ENCODE peak calls at places on chromosomes 6 and 20, in seven cellular contexts. C, T, H, X, V, S and B are unnamed samples.

GRCh38 chr6:126824226-126824625 is 294.2 kb upstream of the RSPO3 start:
- DNase-seq in C (no peak), T (no peak), H (no peak), X (no peak), V (no peak), S (no peak), B (no peak)

GRCh38 chr6:33192671-33193602 is 670 bp upstream of the COL11A2 start:
- DNase-seq in C (no peak), T (peak), H (peak), X (peak), V (no peak), S (no peak), B (peak)

GRCh38 chr20:46293084-46293483 is 15.2 kb downstream of the CDH22 start:
- DNase-seq in C (no peak), T (no peak), H (no peak), X (no peak), V (peak), S (peak), B (no peak)

GRCh38 chr6:108762394-108762793 is 85.8 kb upstream of the ARMC2 start:
- DNase-seq in C (no peak), T (no peak), H (no peak), X (no peak), V (no peak), S (no peak), B (no peak)

GRCh38 chr6:35441642-35442041 is 10.5 kb upstream of the FANCE start:
- DNase-seq in C (no peak), T (no peak), H (no peak), X (no peak), V (no peak), S (no peak), B (no peak)

GRCh38 chr6:31771992-31772358 is 5.2 kb downstream of the VWA7 start:
- DNase-seq in C (no peak), T (no peak), H (no peak), X (no peak), V (no peak), S (peak), B (no peak)

GRCh38 chr6:138334963-138335362 is 42.7 kb upstream of the SMIM28 start:
- DNase-seq in C (no peak), T (no peak), H (no peak), X (no peak), V (no peak), S (no peak), B (no peak)

GRCh38 chr6:2855061-2855519 is 13.4 kb upstream of the SERPINB1 start:
- DNase-seq in C (no peak), T (no peak), H (no peak), X (no peak), V (no peak), S (no peak), B (no peak)

GRCh38 chr6:44078795-44079671 is 48.2 kb downstream of the MRPL14 start:
- DNase-seq in C (no peak), T (peak), H (peak), X (peak), V (peak), S (no peak), B (peak)

GRCh38 chr6:146785001-146785585 is 186.3 kb downstream of the ADGB start:
- DNase-seq in C (no peak), T (no peak), H (peak), X (no peak), V (peak), S (peak), B (no peak)

GRCh38 chr6:133715270-133715669 is 173.6 kb upstream of the TCF21 start:
- DNase-seq in C (no peak), T (no peak), H (no peak), X (no peak), V (no peak), S (no peak), B (no peak)

GRCh38 chr20:16666272-16666671 is 63.6 kb upstream of the SNRPB2 start:
- DNase-seq in C (no peak), T (no peak), H (no peak), X (no peak), V (peak), S (no peak), B (no peak)

GRCh38 chr6:110538416-110539060 is 62.1 kb upstream of the SLC22A16 start:
- DNase-seq in C (no peak), T (no peak), H (no peak), X (no peak), V (no peak), S (no peak), B (no peak)

GRCh38 chr6:16729183-16729696 is 32.0 kb downstream of the ATXN1 start:
- DNase-seq in C (no peak), T (no peak), H (no peak), X (no peak), V (peak), S (no peak), B (no peak)

GRCh38 chr20:44576297-44576696 is 6.1 kb upstream of the PKIG start:
- DNase-seq in C (no peak), T (no peak), H (peak), X (no peak), V (peak), S (peak), B (no peak)

GRCh38 chr6:14172575-14172974 is 55.0 kb downstream of the CD83 start:
- DNase-seq in C (no peak), T (no peak), H (no peak), X (no peak), V (no peak), S (no peak), B (no peak)

GRCh38 chr6:56101141-56101553 is 146.2 kb downstream of the COL21A1 start:
- DNase-seq in C (no peak), T (no peak), H (peak), X (no peak), V (peak), S (peak), B (no peak)

GRCh38 chr6:36126121-36126520 is 4.2 kb upstream of the MAPK13 start:
- DNase-seq in C (no peak), T (no peak), H (no peak), X (no peak), V (no peak), S (no peak), B (no peak)

GRCh38 chr6:12614468-12614867 is 102.1 kb upstream of the PHACTR1 start:
- DNase-seq in C (no peak), T (no peak), H (no peak), X (no peak), V (no peak), S (no peak), B (no peak)

GRCh38 chr20:61759286-61760065 is 306.2 kb downstream of the TAF4 start:
- DNase-seq in C (peak), T (no peak), H (no peak), X (no peak), V (no peak), S (no peak), B (no peak)

GRCh38 chr6:13913226-13914001 is 11.3 kb upstream of the RNF182 start:
- DNase-seq in C (no peak), T (no peak), H (no peak), X (no peak), V (no peak), S (no peak), B (no peak)

GRCh38 chr20:35653893-35654292 is 10.8 kb downstream of the CPNE1 start:
- DNase-seq in C (no peak), T (no peak), H (no peak), X (no peak), V (no peak), S (no peak), B (no peak)

GRCh38 chr20:50844430-50845100 is 49.7 kb downstream of the BCAS4 start:
- DNase-seq in C (no peak), T (no peak), H (peak), X (no peak), V (peak), S (no peak), B (peak)

GRCh38 chr20:50234288-50234687 is 43.7 kb downstream of the CEBPB start:
- DNase-seq in C (no peak), T (no peak), H (no peak), X (no peak), V (no peak), S (no peak), B (no peak)

GRCh38 chr6:15653581-15653980 is 9.2 kb downstream of the DTNBP1 start:
- DNase-seq in C (no peak), T (no peak), H (no peak), X (no peak), V (no peak), S (no peak), B (no peak)

GRCh38 chr6:6557504-6557839 is 31.0 kb upstream of the LY86 start:
- DNase-seq in C (no peak), T (no peak), H (no peak), X (no peak), V (no peak), S (no peak), B (no peak)

GRCh38 chr20:18056174-18057105 is 1.3 kb downstream of the OVOL2 start:
- DNase-seq in C (peak), T (peak), H (peak), X (peak), V (peak), S (no peak), B (peak)

GRCh38 chr6:12254228-12254627 is 35.9 kb upstream of the EDN1 start:
- DNase-seq in C (no peak), T (no peak), H (no peak), X (no peak), V (no peak), S (no peak), B (no peak)

GRCh38 chr6:130975325-130975724 is 87.7 kb downstream of the EPB41L2 start:
- DNase-seq in C (no peak), T (no peak), H (no peak), X (no peak), V (no peak), S (no peak), B (no peak)

GRCh38 chr6:128655978-128656498 is 135.6 kb upstream of the PTPRK start:
- DNase-seq in C (no peak), T (no peak), H (peak), X (no peak), V (peak), S (peak), B (no peak)

GRCh38 chr6:1400126-1400850 is 10.9 kb downstream of the FOXF2 start:
- DNase-seq in C (no peak), T (no peak), H (no peak), X (no peak), V (no peak), S (no peak), B (no peak)

DNA sequence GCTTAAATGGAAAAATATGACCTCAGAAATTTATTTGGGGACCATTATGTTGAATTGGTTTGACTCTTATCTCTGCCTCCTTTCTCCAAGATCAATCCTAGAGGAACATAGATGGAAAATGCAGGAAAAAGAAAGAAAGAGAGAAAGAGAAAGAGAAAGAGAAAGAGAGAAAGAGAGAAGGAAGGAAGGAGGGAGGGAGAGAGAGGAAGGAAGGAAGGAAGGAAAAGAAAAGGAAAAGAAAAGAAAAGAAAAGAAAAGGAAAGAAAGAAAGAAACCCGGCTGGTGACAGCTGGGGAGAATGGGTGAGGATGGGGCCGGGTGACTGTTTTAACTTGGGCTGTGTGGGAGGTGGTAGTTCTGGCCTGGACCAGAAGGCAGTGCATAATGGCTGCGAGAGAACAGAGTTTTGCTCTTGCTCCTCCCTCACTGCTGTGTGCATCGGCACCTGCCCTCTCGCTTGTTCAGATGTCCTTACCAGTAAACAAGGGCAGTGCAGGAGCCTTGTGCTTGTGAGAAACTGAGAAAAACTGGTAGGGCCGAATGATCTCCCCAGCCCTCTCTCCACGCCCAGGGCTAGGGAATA is 24.7 kb downstream of the GLO1 start:
- DNase-seq in C (no peak), T (peak), H (no peak), X (no peak), V (no peak), S (no peak), B (no peak)
- TF ChIP-seq CTCF in C (no peak), T (no peak), H (no peak), X (no peak), V (no peak), S (no peak), B (no peak)

DNA sequence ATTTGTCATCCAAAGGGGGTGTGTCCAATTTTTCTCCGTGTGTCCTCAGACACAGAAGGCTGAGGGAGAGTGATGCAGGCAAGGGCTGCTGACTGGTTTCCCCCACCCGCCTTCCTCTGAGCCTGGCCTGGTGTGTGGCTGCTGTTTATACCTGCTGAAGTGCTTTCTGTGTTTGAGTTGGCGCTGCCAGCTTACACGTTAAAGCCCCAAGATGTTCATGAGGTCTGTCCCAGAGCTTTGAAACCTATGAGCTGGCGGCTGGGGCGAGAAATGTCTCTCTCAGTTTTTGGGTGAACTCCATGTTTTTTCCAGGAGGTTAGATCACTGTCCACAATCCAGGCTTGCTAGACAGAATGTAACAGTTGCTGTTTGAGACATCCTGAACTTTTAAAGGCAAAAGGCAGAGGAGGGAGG is 69.0 kb upstream of the CCN2 start:
- DNase-seq in C (peak), T (no peak), H (no peak), X (no peak), V (no peak), S (no peak), B (no peak)
- TF ChIP-seq CTCF in C (no peak), T (no peak), H (no peak), X (no peak), V (no peak), S (no peak), B (no peak)

GRCh38 chr6:86856937-86857563 is 80.3 kb upstream of the HTR1E start:
- DNase-seq in C (no peak), T (peak), H (peak), X (peak), V (peak), S (peak), B (no peak)
- TF ChIP-seq CTCF in C (peak), T (peak), H (peak), X (peak), V (peak), S (peak), B (peak)

GRCh38 chr20:64225166-64225595 is 30.4 kb upstream of the PCMTD2 start:
- DNase-seq in C (no peak), T (no peak), H (no peak), X (no peak), V (no peak), S (no peak), B (no peak)
- TF ChIP-seq CTCF in C (no peak), T (no peak), H (no peak), X (no peak), V (no peak), S (no peak), B (no peak)

GRCh38 chr6:63307581-63308246 is 12.1 kb downstream of the LGSN start:
- DNase-seq in C (no peak), T (no peak), H (peak), X (no peak), V (peak), S (peak), B (no peak)
- TF ChIP-seq CTCF in C (no peak), T (peak), H (peak), X (no peak), V (peak), S (peak), B (no peak)

DNA sequence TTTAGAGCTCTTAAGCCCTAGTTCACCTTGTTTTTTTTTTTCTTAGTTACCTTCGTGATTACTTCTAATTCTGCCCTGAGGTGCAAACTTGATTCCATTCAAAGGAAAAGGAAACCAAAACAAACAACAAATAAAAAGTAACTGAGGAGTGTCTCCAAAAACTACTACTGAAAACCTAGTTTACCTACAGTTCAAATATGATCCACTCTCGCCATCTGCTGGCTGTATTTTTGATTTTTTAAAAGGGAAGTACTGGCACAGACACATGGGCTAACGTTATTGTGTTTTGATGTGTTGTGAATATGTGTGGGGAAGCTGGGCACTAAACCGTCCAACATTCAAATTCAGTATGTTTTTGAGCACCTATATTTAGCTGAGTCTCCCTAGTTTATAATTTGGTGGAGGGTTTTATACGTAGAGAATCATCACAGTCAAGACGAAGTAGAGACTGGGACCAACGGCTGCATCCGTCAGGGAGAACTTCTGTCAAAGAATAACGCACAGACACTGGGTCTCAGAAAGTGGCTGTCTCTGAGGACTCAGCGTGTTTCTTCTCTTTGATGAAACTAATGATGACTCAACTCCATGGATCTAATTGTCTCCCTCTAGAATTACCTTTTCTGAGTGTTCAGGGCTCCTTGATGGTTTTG is 373.5 kb upstream of the BTBD3 start:
- DNase-seq in C (no peak), T (peak), H (peak), X (no peak), V (peak), S (peak), B (no peak)
- TF ChIP-seq CTCF in C (peak), T (peak), H (no peak), X (peak), V (peak), S (peak), B (no peak)

GRCh38 chr20:22815584-22815983 is 219.5 kb upstream of the SSTR4 start:
- DNase-seq in C (no peak), T (no peak), H (no peak), X (peak), V (no peak), S (no peak), B (no peak)
- TF ChIP-seq CTCF in C (peak), T (no peak), H (no peak), X (no peak), V (no peak), S (no peak), B (no peak)

GRCh38 chr6:166156942-166157341 is 10.7 kb downstream of the TBXT start:
- DNase-seq in C (no peak), T (no peak), H (no peak), X (no peak), V (peak), S (no peak), B (no peak)
- TF ChIP-seq CTCF in C (peak), T (no peak), H (no peak), X (peak), V (peak), S (no peak), B (no peak)

GRCh38 chr6:169248521-169248971 is 5.1 kb downstream of the THBS2 start:
- DNase-seq in C (no peak), T (no peak), H (no peak), X (no peak), V (no peak), S (no peak), B (no peak)

GRCh38 chr6:169251371-169251802 is 2.3 kb downstream of the THBS2 start:
- DNase-seq in C (no peak), T (no peak), H (no peak), X (no peak), V (no peak), S (no peak), B (no peak)

GRCh38 chr6:169249057-169249456 is 4.6 kb downstream of the THBS2 start:
- DNase-seq in C (no peak), T (no peak), H (no peak), X (no peak), V (no peak), S (no peak), B (no peak)

GRCh38 chr6:169251822-169252804 is 1.5 kb downstream of the THBS2 start:
- DNase-seq in C (peak), T (no peak), H (no peak), X (no peak), V (no peak), S (no peak), B (no peak)

DNA sequence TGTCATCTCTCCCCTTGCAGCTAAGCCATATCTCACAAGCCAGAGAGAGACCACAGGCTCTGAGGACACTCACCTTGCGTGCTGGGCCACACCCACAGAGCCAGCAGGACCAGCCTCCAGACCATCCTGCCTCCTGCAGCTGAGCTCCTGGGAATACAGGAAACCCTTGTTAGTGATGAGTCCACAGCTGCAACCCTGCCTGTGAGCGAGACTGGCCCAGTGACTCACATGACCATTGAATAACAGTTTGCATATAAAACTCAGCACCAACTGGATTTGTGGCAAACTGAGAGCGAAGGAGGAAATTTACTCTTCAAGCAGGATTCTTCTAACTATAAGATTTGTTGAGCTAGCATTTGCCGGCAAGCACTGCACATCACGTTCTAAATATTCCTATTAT is 3.0 kb downstream of the THBS2 start:
- DNase-seq in C (no peak), T (no peak), H (peak), X (peak), V (peak), S (peak), B (no peak)
- TF ChIP-seq CTCF in C (no peak), T (no peak), H (no peak), X (no peak), V (no peak), S (no peak), B (no peak)